ENCODE peak calls at places on chromosomes 12 and 14, in five cellular contexts. C, J, U, L and W are unnamed samples.
A peak's percentile ranks its signal among the peaks of the same experiment; 100 is the strongest.

GRCh38 chr14:63006515-63006914 is 38.7 kb downstream of the KCNH5 start:
- DNase-seq in J (no peak), U (no peak), L (no peak), C (no peak), W (no peak)

GRCh38 chr12:125518074-125518473 is 452.8 kb downstream of the AACS start:
- DNase-seq in L (no peak), C (no peak), U (no peak), J (no peak), W (no peak)

GRCh38 chr12:62537544-62537943 is 70.9 kb downstream of the MON2 start:
- DNase-seq in J (no peak), L (peak; percentile 52), U (peak; percentile 48), C (no peak), W (no peak)

GRCh38 chr12:116236986-116237385 is 40.5 kb downstream of the MED13L start:
- DNase-seq in J (no peak), U (no peak), C (no peak), L (no peak), W (no peak)

GRCh38 chr12:46136239-46136638 is 132.6 kb downstream of the SLC38A1 start:
- DNase-seq in L (no peak), C (no peak), J (no peak), U (no peak), W (no peak)

GRCh38 chr12:84920331-84920730 is 7.7 kb upstream of the SLC6A15 start:
- DNase-seq in J (no peak), L (no peak), C (no peak), U (no peak), W (no peak)

GRCh38 chr14:91245029-91245428 is 525 bp upstream of the GPR68 start:
- DNase-seq in L (no peak), J (peak; percentile 86), C (no peak), U (no peak), W (peak; percentile 77)

GRCh38 chr14:51354846-51355245 is 114.8 kb downstream of the TMX1 start:
- DNase-seq in L (no peak), J (no peak), U (no peak), C (no peak), W (no peak)

GRCh38 chr12:6285532-6286306 is 24.8 kb upstream of the PLEKHG6 start:
- DNase-seq in C (no peak), U (no peak), L (no peak), J (no peak), W (no peak)

GRCh38 chr14:50605776-50606175 is 45.8 kb downstream of the ATL1 start:
- DNase-seq in L (no peak), U (no peak), J (no peak), C (no peak), W (no peak)

GRCh38 chr12:94641283-94641682 is 9.1 kb downstream of the TMCC3 start:
- DNase-seq in J (no peak), U (no peak), L (no peak), C (no peak), W (no peak)

GRCh38 chr14:74922752-74923401 is at the start of gene RPS6KL1:
- DNase-seq in C (peak; percentile 40), J (peak; percentile 91), U (peak; percentile 81), L (peak; percentile 87), W (peak; percentile 86)

GRCh38 chr12:7361271-7361670 is 57.4 kb downstream of the ACSM4 start:
- DNase-seq in J (no peak), L (no peak), U (no peak), C (no peak), W (no peak)

GRCh38 chr14:95044463-95045254 is 112.7 kb downstream of the DICER1 start:
- DNase-seq in U (peak; percentile 24), C (no peak), L (no peak), J (peak; percentile 10), W (no peak)

GRCh38 chr12:115507951-115508722 is 769.4 kb downstream of the MED13L start:
- DNase-seq in U (no peak), J (no peak), C (no peak), L (no peak), W (no peak)

GRCh38 chr14:102711946-102712345 is 65.3 kb upstream of the TRAF3 start:
- DNase-seq in C (no peak), U (no peak), J (no peak), L (no peak), W (no peak)

GRCh38 chr14:50060871-50061663 is 55.3 kb downstream of the VCPKMT start:
- DNase-seq in C (peak; percentile 82), L (no peak), J (peak; percentile 61), U (no peak), W (peak; percentile 49)

GRCh38 chr12:14554281-14555008 is 13.2 kb downstream of the PLBD1 start:
- DNase-seq in C (peak; percentile 51), U (peak; percentile 92), L (peak; percentile 66), J (peak; percentile 92), W (peak; percentile 90)

GRCh38 chr12:94970560-94970959 is 32.9 kb downstream of the NDUFA12 start:
- DNase-seq in L (no peak), U (no peak), J (no peak), C (no peak), W (no peak)

GRCh38 chr14:53715390-53715730 is 241.3 kb downstream of the BMP4 start:
- DNase-seq in C (no peak), U (no peak), J (no peak), L (peak; percentile 45), W (peak; percentile 3)

DNA sequence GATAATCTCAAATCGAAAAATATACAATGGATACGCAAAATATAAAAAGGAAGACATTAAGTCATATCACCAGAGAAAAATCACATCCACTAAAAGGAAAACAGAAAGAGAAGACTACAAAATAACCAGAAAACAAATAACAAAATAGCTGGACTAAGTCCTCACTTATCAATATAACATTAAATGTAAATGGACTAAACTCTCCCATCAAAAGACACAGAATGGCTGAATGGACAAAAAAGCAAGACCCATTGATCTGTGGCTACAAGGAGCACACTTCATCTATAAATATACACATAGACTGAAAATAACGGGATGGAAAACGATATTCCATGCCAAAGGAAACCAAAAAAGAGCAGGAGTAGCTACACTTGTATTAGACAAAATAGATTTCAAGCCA is 161.0 kb upstream of the PRKD1 start:
- DNase-seq in L (no peak), J (no peak), U (no peak), C (no peak), W (no peak)
- H3K9me3 ChIP-seq in L (no peaks in the 10 kb centered on the region), J (peaks cover 12% of the 10 kb centered on the region), U (no peaks in the 10 kb centered on the region), C (peaks cover 7% of the 10 kb centered on the region), W (peaks cover 25% of the 10 kb centered on the region)

GRCh38 chr12:25362646-25363045 is 111.9 kb upstream of the KRAS start:
- DNase-seq in J (no peak), C (no peak), U (no peak), L (no peak), W (no peak)

GRCh38 chr12:25366159-25366558 is 115.4 kb upstream of the KRAS start:
- DNase-seq in J (no peak), U (no peak), L (no peak), C (no peak), W (no peak)

GRCh38 chr12:25365340-25365730 is 114.6 kb upstream of the KRAS start:
- DNase-seq in L (no peak), C (no peak), J (no peak), U (no peak), W (no peak)

GRCh38 chr12:25361511-25361910 is 110.8 kb upstream of the KRAS start:
- DNase-seq in C (no peak), J (no peak), L (no peak), U (no peak), W (no peak)

DNA sequence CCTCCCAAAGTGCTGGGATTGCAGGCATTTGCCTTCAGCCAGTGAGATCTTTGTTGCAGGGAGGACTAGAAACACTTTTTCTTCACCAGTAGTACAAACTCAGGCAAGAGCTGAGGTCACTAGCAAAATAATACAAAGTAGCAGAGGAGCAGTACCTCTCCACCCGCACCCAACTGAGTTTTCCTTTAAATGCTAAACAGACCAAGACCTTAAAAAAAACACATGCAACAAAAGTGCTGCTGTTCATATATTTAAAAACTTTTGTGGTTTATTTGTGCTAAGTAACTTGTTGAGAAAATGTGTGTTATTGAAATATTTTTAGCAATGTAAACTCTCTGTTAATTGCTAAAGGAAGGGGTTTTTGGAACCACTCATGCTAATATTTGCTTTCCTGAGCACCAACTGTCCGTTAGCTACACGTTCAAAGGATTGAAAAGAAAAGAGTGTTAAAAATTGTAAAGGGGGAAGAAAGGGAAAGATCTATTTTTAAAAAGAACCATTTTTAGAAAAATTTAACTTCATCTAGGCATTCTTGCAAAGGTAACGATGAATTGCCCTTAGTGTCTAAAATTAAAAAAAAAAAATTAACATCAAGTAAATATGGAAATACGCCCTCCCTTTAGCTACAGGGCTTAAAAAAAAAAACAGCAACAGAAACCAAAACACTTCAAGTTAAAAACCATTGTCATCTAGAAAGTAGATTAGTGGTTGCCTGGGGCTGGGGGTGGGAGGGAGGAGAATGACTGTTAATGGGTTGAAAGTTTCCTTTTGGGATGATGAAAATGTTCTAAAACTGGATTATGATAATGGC is 114.0 kb upstream of the KRAS start:
- DNase-seq in L (no peak), U (no peak), J (no peak), C (no peak), W (no peak)
- H3K9me3 ChIP-seq in L (no peaks in the 10 kb centered on the region), U (no peaks in the 10 kb centered on the region), J (no peaks in the 10 kb centered on the region), C (no peaks in the 10 kb centered on the region), W (no peaks in the 10 kb centered on the region)

DNA sequence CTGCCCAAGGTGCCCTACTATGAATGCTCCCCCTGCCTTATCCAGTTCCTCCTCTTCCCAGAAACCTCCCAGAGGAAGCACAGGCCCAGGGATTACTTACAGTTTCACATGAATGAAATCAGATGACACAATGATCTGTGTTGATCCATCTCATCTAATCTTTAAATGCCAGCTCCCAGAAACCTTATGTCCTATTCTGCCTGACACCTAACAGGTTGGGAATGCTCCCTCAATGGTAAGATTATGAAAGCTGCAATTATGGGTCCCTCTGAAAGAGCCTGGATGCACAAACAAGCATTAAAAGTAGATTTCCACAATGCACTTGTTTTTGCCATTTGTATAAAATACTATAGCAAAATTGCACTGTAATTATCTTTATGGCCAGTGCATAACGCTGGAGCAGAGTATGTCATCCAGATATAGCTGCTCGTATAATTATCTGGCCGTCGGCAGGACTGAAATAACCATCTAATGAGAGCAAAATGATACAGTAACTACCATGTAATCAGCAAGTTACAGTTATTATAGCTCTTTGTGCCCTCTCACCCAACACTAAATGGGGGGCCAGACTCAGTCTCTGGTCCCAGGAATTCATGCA is 4.4 kb upstream of the ZBTB39 start:
- DNase-seq in C (no peak), L (no peak), J (no peak), U (no peak), W (no peak)
- H3K9me3 ChIP-seq in C (no peaks in the 10 kb centered on the region), L (no peaks in the 10 kb centered on the region), J (no peaks in the 10 kb centered on the region), U (no peaks in the 10 kb centered on the region), W (no peaks in the 10 kb centered on the region)

DNA sequence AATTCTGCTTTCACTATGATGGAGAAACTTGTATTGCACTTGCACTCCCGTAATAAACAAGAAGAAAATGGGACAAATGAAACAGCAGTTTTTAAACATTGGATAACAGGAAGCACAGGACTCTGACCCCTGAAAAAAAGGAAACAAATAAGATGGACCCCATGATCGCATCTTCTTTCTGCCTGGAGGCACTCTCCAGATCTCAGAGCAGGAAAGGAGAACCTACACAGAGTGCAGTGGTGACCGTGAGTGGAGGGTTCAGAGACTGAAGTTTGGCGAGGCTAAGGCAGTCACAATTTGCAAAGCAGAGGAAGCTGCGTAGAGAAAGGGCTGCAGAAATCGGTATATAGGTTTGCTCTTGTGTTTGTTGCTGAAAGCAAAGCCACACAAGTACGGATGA is 6.1 kb upstream of the FGF6 start:
- DNase-seq in J (no peak), C (no peak), U (no peak), L (no peak), W (no peak)
- H3K9me3 ChIP-seq in J (no peaks in the 10 kb centered on the region), C (no peaks in the 10 kb centered on the region), U (no peaks in the 10 kb centered on the region), L (no peaks in the 10 kb centered on the region), W (no peaks in the 10 kb centered on the region)

DNA sequence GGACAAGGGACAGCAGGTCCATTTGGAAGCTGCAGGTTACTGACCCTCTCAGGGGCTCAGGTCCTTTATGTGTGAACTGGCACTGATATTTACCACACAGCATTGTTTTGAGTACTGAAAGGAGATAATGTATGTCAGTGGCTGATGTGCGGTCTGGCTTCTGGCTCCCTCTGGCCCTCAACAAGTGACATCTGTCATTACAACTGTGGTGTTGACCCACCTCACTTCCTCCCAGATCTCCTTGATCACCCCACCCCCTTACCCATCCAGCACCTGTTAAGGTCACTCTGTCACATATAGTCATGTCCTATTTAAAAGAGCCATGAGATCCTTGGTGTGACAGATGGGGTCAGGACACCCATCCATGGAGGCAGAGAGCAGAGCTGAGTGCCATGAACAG is 22.7 kb upstream of the PRIMA1 start:
- DNase-seq in J (no peak), L (no peak), C (no peak), U (no peak), W (no peak)
- H3K9me3 ChIP-seq in J (no peaks in the 10 kb centered on the region), L (no peaks in the 10 kb centered on the region), C (peaks cover 11% of the 10 kb centered on the region), U (no peaks in the 10 kb centered on the region), W (peaks cover 11% of the 10 kb centered on the region)